ENCODE peak calls at places on chromosomes 7 and 10, in eight cellular contexts. One of them, this sample, is unnamed.

GRCh38 chr10:58712136-58712535 is 199.5 kb downstream of the BICC1 start:
- ATAC-seq in HepG2: no peak
- ATAC-seq in Panc1: no peak
- ATAC-seq in GM23338: no peak
- ATAC-seq in upper lobe of left lung: no peak
- ATAC-seq in K562: no peak
- ATAC-seq in GM12878: no peak
- ATAC-seq in HCT116: no peak
- ATAC-seq in this sample: no peak

GRCh38 chr7:42587826-42588225 is 324.0 kb downstream of the C7orf25 start:
- ATAC-seq in HepG2: no peak
- ATAC-seq in Panc1: no peak
- ATAC-seq in GM23338: no peak
- ATAC-seq in upper lobe of left lung: no peak
- ATAC-seq in K562: no peak
- ATAC-seq in GM12878: no peak
- ATAC-seq in HCT116: no peak
- ATAC-seq in this sample: no peak

GRCh38 chr7:158292948-158293347 is 294.7 kb downstream of the PTPRN2 start:
- ATAC-seq in HepG2: no peak
- ATAC-seq in Panc1: no peak
- ATAC-seq in GM23338: no peak
- ATAC-seq in upper lobe of left lung: no peak
- ATAC-seq in K562: no peak
- ATAC-seq in GM12878: no peak
- ATAC-seq in HCT116: no peak
- ATAC-seq in this sample: no peak

GRCh38 chr10:48470115-48470892 is 134.6 kb downstream of the ARHGAP22 start:
- ATAC-seq in HepG2: peak
- ATAC-seq in Panc1: no peak
- ATAC-seq in GM23338: peak
- ATAC-seq in upper lobe of left lung: no peak
- ATAC-seq in K562: peak
- ATAC-seq in GM12878: no peak
- ATAC-seq in HCT116: no peak
- ATAC-seq in this sample: no peak

GRCh38 chr7:120089968-120090367 is 183.0 kb upstream of the KCND2 start:
- ATAC-seq in HepG2: peak
- ATAC-seq in Panc1: no peak
- ATAC-seq in GM23338: no peak
- ATAC-seq in upper lobe of left lung: no peak
- ATAC-seq in K562: peak
- ATAC-seq in GM12878: peak
- ATAC-seq in HCT116: peak
- ATAC-seq in this sample: no peak

GRCh38 chr7:39400836-39401235 is 165.4 kb upstream of the YAE1 start:
- ATAC-seq in HepG2: no peak
- ATAC-seq in Panc1: no peak
- ATAC-seq in GM23338: peak
- ATAC-seq in upper lobe of left lung: no peak
- ATAC-seq in K562: no peak
- ATAC-seq in GM12878: no peak
- ATAC-seq in HCT116: peak
- ATAC-seq in this sample: no peak

GRCh38 chr10:132364594-132364970 is 32.4 kb upstream of the PWWP2B start:
- ATAC-seq in HepG2: peak
- ATAC-seq in Panc1: no peak
- ATAC-seq in GM23338: no peak
- ATAC-seq in upper lobe of left lung: no peak
- ATAC-seq in K562: no peak
- ATAC-seq in GM12878: no peak
- ATAC-seq in HCT116: no peak
- ATAC-seq in this sample: peak

GRCh38 chr7:25066253-25066652 is 58.8 kb downstream of the CYCS start:
- ATAC-seq in HepG2: no peak
- ATAC-seq in Panc1: no peak
- ATAC-seq in GM23338: no peak
- ATAC-seq in upper lobe of left lung: no peak
- ATAC-seq in K562: no peak
- ATAC-seq in GM12878: no peak
- ATAC-seq in HCT116: no peak
- ATAC-seq in this sample: no peak

GRCh38 chr7:92621026-92621540 is 30.9 kb upstream of the FAM133B start:
- ATAC-seq in HepG2: peak
- ATAC-seq in Panc1: peak
- ATAC-seq in GM23338: peak
- ATAC-seq in upper lobe of left lung: peak
- ATAC-seq in K562: peak
- ATAC-seq in GM12878: peak
- ATAC-seq in HCT116: peak
- ATAC-seq in this sample: peak

GRCh38 chr10:33241351-33241750 is 93.1 kb downstream of the NRP1 start:
- ATAC-seq in HepG2: no peak
- ATAC-seq in Panc1: no peak
- ATAC-seq in GM23338: no peak
- ATAC-seq in upper lobe of left lung: no peak
- ATAC-seq in K562: no peak
- ATAC-seq in GM12878: peak
- ATAC-seq in HCT116: no peak
- ATAC-seq in this sample: no peak

GRCh38 chr7:2175091-2175490 is 57.7 kb downstream of the MAD1L1 start:
- ATAC-seq in HepG2: no peak
- ATAC-seq in Panc1: no peak
- ATAC-seq in GM23338: peak
- ATAC-seq in upper lobe of left lung: peak
- ATAC-seq in K562: no peak
- ATAC-seq in GM12878: no peak
- ATAC-seq in HCT116: no peak
- ATAC-seq in this sample: peak

GRCh38 chr7:51288896-51289607 is 27.6 kb downstream of the COBL start:
- ATAC-seq in HepG2: peak
- ATAC-seq in Panc1: no peak
- ATAC-seq in GM23338: peak
- ATAC-seq in upper lobe of left lung: peak
- ATAC-seq in K562: no peak
- ATAC-seq in GM12878: no peak
- ATAC-seq in HCT116: peak
- ATAC-seq in this sample: no peak

GRCh38 chr10:102752266-102752930 is 8.7 kb downstream of the WBP1L start:
- ATAC-seq in HepG2: no peak
- ATAC-seq in Panc1: no peak
- ATAC-seq in GM23338: no peak
- ATAC-seq in upper lobe of left lung: peak
- ATAC-seq in K562: no peak
- ATAC-seq in GM12878: no peak
- ATAC-seq in HCT116: no peak
- ATAC-seq in this sample: peak

GRCh38 chr7:90726120-90726519 is 130.0 kb downstream of the CDK14 start:
- ATAC-seq in HepG2: no peak
- ATAC-seq in Panc1: no peak
- ATAC-seq in GM23338: no peak
- ATAC-seq in upper lobe of left lung: no peak
- ATAC-seq in K562: no peak
- ATAC-seq in GM12878: peak
- ATAC-seq in HCT116: no peak
- ATAC-seq in this sample: no peak

GRCh38 chr7:197413-198335 is 5.3 kb downstream of the FAM20C start:
- ATAC-seq in HepG2: peak
- ATAC-seq in Panc1: no peak
- ATAC-seq in GM23338: no peak
- ATAC-seq in upper lobe of left lung: no peak
- ATAC-seq in K562: no peak
- ATAC-seq in GM12878: no peak
- ATAC-seq in HCT116: no peak
- ATAC-seq in this sample: no peak

GRCh38 chr10:119348516-119349240 is 141.3 kb downstream of the GRK5 start:
- ATAC-seq in HepG2: no peak
- ATAC-seq in Panc1: no peak
- ATAC-seq in GM23338: no peak
- ATAC-seq in upper lobe of left lung: peak
- ATAC-seq in K562: no peak
- ATAC-seq in GM12878: no peak
- ATAC-seq in HCT116: peak
- ATAC-seq in this sample: peak

GRCh38 chr7:7938471-7938870 is 30.1 kb upstream of the GLCCI1 start:
- ATAC-seq in HepG2: no peak
- ATAC-seq in Panc1: no peak
- ATAC-seq in GM23338: no peak
- ATAC-seq in upper lobe of left lung: no peak
- ATAC-seq in K562: no peak
- ATAC-seq in GM12878: no peak
- ATAC-seq in HCT116: no peak
- ATAC-seq in this sample: no peak

GRCh38 chr7:122628651-122629411 is 70.1 kb downstream of the RNF133 start:
- ATAC-seq in HepG2: peak
- ATAC-seq in Panc1: no peak
- ATAC-seq in GM23338: no peak
- ATAC-seq in upper lobe of left lung: no peak
- ATAC-seq in K562: no peak
- ATAC-seq in GM12878: peak
- ATAC-seq in HCT116: no peak
- ATAC-seq in this sample: no peak

GRCh38 chr10:45180507-45180906 is 134.9 kb downstream of the OR13A1 start:
- ATAC-seq in HepG2: no peak
- ATAC-seq in Panc1: no peak
- ATAC-seq in GM23338: no peak
- ATAC-seq in upper lobe of left lung: no peak
- ATAC-seq in K562: no peak
- ATAC-seq in GM12878: no peak
- ATAC-seq in HCT116: no peak
- ATAC-seq in this sample: no peak

GRCh38 chr7:80498481-80499349 is 13.1 kb downstream of the GNAT3 start:
- ATAC-seq in HepG2: no peak
- ATAC-seq in Panc1: peak
- ATAC-seq in GM23338: no peak
- ATAC-seq in upper lobe of left lung: peak
- ATAC-seq in K562: no peak
- ATAC-seq in GM12878: peak
- ATAC-seq in HCT116: peak
- ATAC-seq in this sample: no peak
- H3K4me3 ChIP-seq in HepG2: no peak
- H3K4me3 ChIP-seq in Panc1: no peak
- H3K4me3 ChIP-seq in GM23338: no peak
- H3K4me3 ChIP-seq in upper lobe of left lung: no peak
- H3K4me3 ChIP-seq in K562: no peak
- H3K4me3 ChIP-seq in GM12878: no peak
- H3K4me3 ChIP-seq in HCT116: no peak
- H3K4me3 ChIP-seq in this sample: no peak

GRCh38 chr7:73742753-73743641 is 4.4 kb upstream of the ABHD11 start:
- ATAC-seq in HepG2: peak
- ATAC-seq in Panc1: peak
- ATAC-seq in GM23338: peak
- ATAC-seq in upper lobe of left lung: peak
- ATAC-seq in K562: no peak
- ATAC-seq in GM12878: peak
- ATAC-seq in HCT116: peak
- ATAC-seq in this sample: no peak

GRCh38 chr7:73742338-73742752 is 3.7 kb upstream of the ABHD11 start:
- ATAC-seq in HepG2: peak
- ATAC-seq in Panc1: no peak
- ATAC-seq in GM23338: peak
- ATAC-seq in upper lobe of left lung: no peak
- ATAC-seq in K562: no peak
- ATAC-seq in GM12878: no peak
- ATAC-seq in HCT116: no peak
- ATAC-seq in this sample: no peak

GRCh38 chr7:73741600-73741999 is 3.0 kb upstream of the ABHD11 start:
- ATAC-seq in HepG2: no peak
- ATAC-seq in Panc1: no peak
- ATAC-seq in GM23338: peak
- ATAC-seq in upper lobe of left lung: no peak
- ATAC-seq in K562: no peak
- ATAC-seq in GM12878: no peak
- ATAC-seq in HCT116: no peak
- ATAC-seq in this sample: no peak

GRCh38 chr7:73749931-73750776 is 11.6 kb upstream of the ABHD11 start:
- ATAC-seq in HepG2: no peak
- ATAC-seq in Panc1: no peak
- ATAC-seq in GM23338: no peak
- ATAC-seq in upper lobe of left lung: no peak
- ATAC-seq in K562: peak
- ATAC-seq in GM12878: no peak
- ATAC-seq in HCT116: no peak
- ATAC-seq in this sample: no peak

GRCh38 chr7:73746378-73746777 is 7.8 kb upstream of the ABHD11 start:
- ATAC-seq in HepG2: no peak
- ATAC-seq in Panc1: no peak
- ATAC-seq in GM23338: no peak
- ATAC-seq in upper lobe of left lung: no peak
- ATAC-seq in K562: no peak
- ATAC-seq in GM12878: no peak
- ATAC-seq in HCT116: no peak
- ATAC-seq in this sample: peak
- TF ChIP-seq POLR2AphosphoS5 in HepG2: no peak
- TF ChIP-seq POLR2AphosphoS5 in Panc1: no peak
- TF ChIP-seq POLR2AphosphoS5 in GM23338: no peak
- TF ChIP-seq POLR2AphosphoS5 in upper lobe of left lung: no peak
- TF ChIP-seq POLR2AphosphoS5 in K562: no peak
- TF ChIP-seq POLR2AphosphoS5 in GM12878: no peak
- TF ChIP-seq POLR2AphosphoS5 in HCT116: no peak
- TF ChIP-seq POLR2AphosphoS5 in this sample: no peak

GRCh38 chr10:43502931-43503330 is 66.0 kb downstream of the ZNF487 start:
- ATAC-seq in HepG2: no peak
- ATAC-seq in Panc1: no peak
- ATAC-seq in GM23338: no peak
- ATAC-seq in upper lobe of left lung: no peak
- ATAC-seq in K562: no peak
- ATAC-seq in GM12878: no peak
- ATAC-seq in HCT116: no peak
- ATAC-seq in this sample: no peak
- H3K4me3 ChIP-seq in HepG2: no peak
- H3K4me3 ChIP-seq in Panc1: no peak
- H3K4me3 ChIP-seq in GM23338: no peak
- H3K4me3 ChIP-seq in upper lobe of left lung: no peak
- H3K4me3 ChIP-seq in K562: no peak
- H3K4me3 ChIP-seq in GM12878: no peak
- H3K4me3 ChIP-seq in HCT116: no peak
- H3K4me3 ChIP-seq in this sample: no peak

DNA sequence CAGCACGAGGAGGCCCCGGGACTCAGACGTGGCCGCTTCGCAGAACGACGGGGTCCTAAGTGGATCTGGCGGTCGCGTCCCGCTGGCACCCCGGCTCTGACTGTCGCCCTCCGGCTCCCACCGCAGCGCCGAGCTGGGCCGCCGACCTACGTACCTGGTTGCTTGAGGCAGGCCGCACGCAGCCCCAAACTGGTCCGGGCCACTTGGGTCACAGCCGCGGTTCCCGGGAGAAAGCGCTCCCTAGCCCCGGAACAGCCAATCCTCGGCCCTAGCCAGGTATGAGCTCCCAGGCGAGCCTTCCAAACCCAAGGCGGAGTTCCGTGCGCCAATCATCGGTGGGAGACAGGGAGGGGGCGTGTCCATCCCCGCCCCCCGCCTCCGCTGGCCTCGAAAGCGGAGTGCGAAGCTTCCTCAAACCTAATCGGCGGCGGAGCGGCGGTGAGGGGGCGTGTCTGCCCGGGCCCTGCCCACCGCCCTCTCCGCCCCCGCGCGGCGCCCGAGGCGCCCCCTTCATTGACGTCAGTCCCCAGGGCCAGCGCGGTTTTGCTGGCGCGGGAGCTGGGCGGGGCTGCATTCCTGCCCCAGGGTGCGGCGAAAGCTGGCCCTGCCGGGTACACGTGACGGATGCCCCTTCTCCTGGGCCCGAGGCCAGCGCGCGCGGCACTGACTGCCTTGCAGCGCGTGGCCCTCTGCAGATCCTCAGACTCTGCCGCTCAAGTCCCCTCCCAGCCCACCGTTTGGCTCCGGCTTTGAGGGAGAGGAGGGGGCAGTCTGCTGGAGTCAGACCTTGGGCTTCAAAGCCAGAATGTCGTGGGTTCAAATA is at the start of gene AVPI1:
- ATAC-seq in HepG2: peak
- ATAC-seq in Panc1: peak
- ATAC-seq in GM23338: peak
- ATAC-seq in upper lobe of left lung: peak
- ATAC-seq in K562: peak
- ATAC-seq in GM12878: peak
- ATAC-seq in HCT116: peak
- ATAC-seq in this sample: peak
- TF ChIP-seq POLR2AphosphoS5 in HepG2: peak
- TF ChIP-seq POLR2AphosphoS5 in Panc1: peak
- TF ChIP-seq POLR2AphosphoS5 in GM23338: peak
- TF ChIP-seq POLR2AphosphoS5 in upper lobe of left lung: peak
- TF ChIP-seq POLR2AphosphoS5 in K562: peak
- TF ChIP-seq POLR2AphosphoS5 in GM12878: no peak
- TF ChIP-seq POLR2AphosphoS5 in HCT116: peak
- TF ChIP-seq POLR2AphosphoS5 in this sample: peak

This sample was measured in gastroesophageal sphincter.